ENCODE peak calls at places on chromosome 3, in four cellular contexts. X, I, U and Y are unnamed samples.

GRCh38 chr3:178669758-178670157 is 133.5 kb downstream of the KCNMB2 start:
- DNase-seq in U (no peak), I (no peak), X (no peak), Y (no peak)

GRCh38 chr3:67296039-67296892 is 298.2 kb downstream of the KBTBD8 start:
- DNase-seq in X (peak), I (no peak), U (no peak), Y (no peak)

GRCh38 chr3:79506751-79507150 is 261.0 kb downstream of the ROBO1 start:
- DNase-seq in U (no peak), I (no peak), X (no peak), Y (no peak)

GRCh38 chr3:61562810-61563613 is 1.6 kb downstream of the PTPRG start:
- DNase-seq in U (no peak), X (peak), I (no peak), Y (peak)

GRCh38 chr3:45024601-45025262 is 1.4 kb upstream of the CLEC3B start:
- DNase-seq in I (no peak), U (no peak), X (no peak), Y (no peak)

GRCh38 chr3:43879166-43879565 is 188.4 kb downstream of the ABHD5 start:
- DNase-seq in X (peak), I (no peak), U (no peak), Y (no peak)

GRCh38 chr3:72346526-72346926 is 501.7 kb downstream of the SHQ1 start:
- DNase-seq in U (no peak), I (no peak), X (no peak), Y (peak)

GRCh38 chr3:136350557-136350956 is 100.4 kb downstream of the PCCB start:
- DNase-seq in I (no peak), X (no peak), U (no peak), Y (peak)

GRCh38 chr3:155701882-155702465 is 42.9 kb downstream of the PLCH1 start:
- DNase-seq in I (peak), X (no peak), U (no peak), Y (peak)

GRCh38 chr3:183911087-183911486 is 26.4 kb upstream of the PARL start:
- DNase-seq in U (no peak), I (no peak), X (no peak), Y (no peak)

GRCh38 chr3:111803123-111803593 is 55.9 kb upstream of the PHLDB2 start:
- DNase-seq in X (no peak), I (no peak), U (no peak), Y (peak)

GRCh38 chr3:5006755-5007202 is 27.5 kb downstream of the BHLHE40 start:
- DNase-seq in X (no peak), U (peak), I (no peak), Y (no peak)

GRCh38 chr3:176037636-176038035 is 1159.6 kb downstream of the TBL1XR1 start:
- DNase-seq in U (no peak), I (no peak), X (no peak), Y (peak)

GRCh38 chr3:24830230-24831152 is 335.8 kb upstream of the THRB start:
- DNase-seq in I (no peak), U (no peak), X (peak), Y (no peak)

GRCh38 chr3:122005033-122005565 is 16.9 kb downstream of the ILDR1 start:
- DNase-seq in X (no peak), U (peak), I (peak), Y (no peak)

GRCh38 chr3:140931801-140932200 is 9.8 kb upstream of the SLC25A36 start:
- DNase-seq in U (no peak), I (no peak), X (no peak), Y (peak)

GRCh38 chr3:172096881-172097420 is 57.6 kb downstream of the FNDC3B start:
- DNase-seq in U (no peak), X (no peak), I (peak), Y (peak)

GRCh38 chr3:49339947-49340800 is at the start of gene USP4:
- DNase-seq in U (peak), I (peak), X (peak), Y (peak)

GRCh38 chr3:31159331-31160039 is 265.0 kb upstream of the GADL1 start:
- DNase-seq in X (no peak), U (no peak), I (no peak), Y (no peak)

DNA sequence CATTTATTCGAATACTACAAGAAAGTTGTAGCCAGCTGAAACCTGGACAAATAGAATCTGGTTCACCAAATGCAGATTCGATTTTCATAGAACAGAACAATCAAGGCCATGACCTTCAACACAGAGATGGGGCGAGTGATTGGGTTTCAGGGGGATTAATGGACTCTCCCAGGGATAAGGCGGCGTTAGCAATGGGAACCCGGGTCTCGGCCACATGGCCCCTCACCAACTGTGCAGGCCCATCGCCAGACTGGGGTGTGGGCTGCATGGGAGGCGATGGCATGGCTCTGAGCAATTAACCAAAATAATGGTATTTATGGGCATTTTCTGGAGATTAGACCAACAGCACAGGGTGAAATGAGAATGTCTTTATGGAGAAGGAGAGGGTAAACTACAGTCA is 34.2 kb downstream of the VGLL4 start:
- DNase-seq in X (no peak), U (no peak), I (no peak), Y (no peak)
- TF ChIP-seq CHD1 in X (no peak), U (no peak), I (no peak), Y (no peak)

GRCh38 chr3:149717391-149718056 is 34.8 kb downstream of the COMMD2 start:
- DNase-seq in X (peak), I (peak), U (no peak), Y (peak)
- TF ChIP-seq CHD1 in X (no peak), I (no peak), U (no peak), Y (no peak)

DNA sequence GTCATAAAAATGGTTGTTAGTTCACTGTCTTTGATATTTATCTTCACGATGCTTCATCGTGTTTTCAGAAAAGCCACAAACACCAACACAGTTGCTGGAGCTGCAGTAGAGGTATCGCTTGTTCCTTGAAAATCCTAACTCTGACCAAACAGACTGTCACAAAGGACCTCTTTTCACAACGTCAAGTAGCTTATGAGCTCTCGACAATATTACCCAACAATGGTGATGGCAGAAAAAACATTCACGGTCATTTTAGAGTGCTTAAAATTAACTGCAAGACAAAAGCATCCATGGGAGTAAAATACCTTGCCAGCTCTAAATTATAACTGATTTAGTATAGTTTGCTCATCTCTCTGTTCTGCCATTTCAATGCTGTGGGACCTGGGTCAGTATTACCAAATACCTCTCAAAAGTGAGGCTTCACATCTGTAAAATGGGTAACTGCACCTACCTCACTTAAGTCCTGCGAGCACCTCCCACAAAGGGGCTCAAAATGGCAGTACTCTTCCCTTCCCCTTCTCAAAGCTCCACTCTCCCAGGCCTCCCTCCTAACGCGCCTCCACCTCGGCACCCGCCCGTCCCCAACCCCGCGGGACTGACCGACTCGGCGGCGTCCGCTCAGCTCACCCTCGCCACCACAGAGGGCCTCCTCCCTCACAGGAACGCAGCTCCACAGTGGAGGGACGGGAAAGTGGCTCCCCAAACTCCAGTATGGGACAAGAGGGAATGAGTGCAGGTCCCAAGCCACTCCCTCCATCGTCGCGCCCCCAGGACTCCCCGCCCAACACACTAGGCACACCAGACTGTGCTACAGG is 534 bp downstream of the TRIM59 start:
- DNase-seq in I (no peak), U (no peak), X (no peak), Y (peak)
- TF ChIP-seq CHD1 in I (peak), U (no peak), X (peak), Y (no peak)

DNA sequence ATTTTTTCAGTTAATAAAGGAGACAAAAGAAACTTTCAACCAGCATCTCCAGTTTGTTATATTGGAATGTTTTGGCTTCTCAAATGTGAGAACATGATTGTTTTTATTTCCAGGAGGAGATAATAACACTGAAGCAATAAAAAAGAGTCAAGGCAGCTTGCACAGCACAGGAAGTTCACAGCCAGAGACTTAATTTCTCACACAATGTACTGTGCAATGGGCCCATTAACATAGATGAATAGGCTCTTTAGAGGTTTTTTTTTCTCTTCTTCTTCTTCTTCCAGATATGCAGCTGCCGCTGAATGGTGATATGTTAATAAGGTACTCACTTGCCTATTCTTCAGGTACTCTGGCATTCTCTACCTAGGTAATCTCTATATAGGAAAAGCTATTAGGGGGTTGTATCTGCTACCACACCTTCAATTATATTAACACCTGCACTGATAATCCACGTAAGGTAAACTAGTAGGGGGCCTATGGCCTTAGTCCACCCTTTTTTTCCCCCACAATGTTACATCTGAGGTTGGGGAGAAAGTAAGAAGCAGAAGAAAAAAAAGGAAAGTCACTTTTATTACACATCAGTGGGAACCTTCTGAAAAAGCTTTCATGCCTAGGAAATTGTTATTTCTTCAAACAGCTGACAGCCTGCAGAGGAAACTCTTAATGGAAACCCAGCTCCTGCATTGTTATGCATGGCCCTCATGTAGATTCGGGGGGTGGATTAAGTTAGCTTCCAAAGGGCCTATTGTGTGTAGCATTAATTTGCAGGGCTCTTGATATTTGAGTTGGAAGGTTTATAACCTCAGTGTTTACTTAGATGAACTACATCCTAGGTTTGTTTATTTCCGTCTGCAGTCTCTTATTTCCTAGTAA is 525.4 kb downstream of the ZIC1 start:
- DNase-seq in U (no peak), X (no peak), I (no peak), Y (no peak)
- TF ChIP-seq CHD1 in U (no peak), X (no peak), I (no peak), Y (no peak)

GRCh38 chr3:13706886-13707285 is 158.0 kb downstream of the FBLN2 start:
- DNase-seq in X (no peak), I (no peak), U (no peak), Y (no peak)
- TF ChIP-seq CHD1 in X (no peak), I (no peak), U (no peak), Y (no peak)

GRCh38 chr3:195180490-195181106 is 90.4 kb downstream of the XXYLT1 start:
- DNase-seq in X (no peak), I (no peak), U (no peak), Y (no peak)

GRCh38 chr3:195177432-195178123 is 93.4 kb downstream of the XXYLT1 start:
- DNase-seq in I (no peak), X (no peak), U (no peak), Y (no peak)

GRCh38 chr3:195176776-195177175 is 94.2 kb downstream of the XXYLT1 start:
- DNase-seq in U (no peak), X (no peak), I (no peak), Y (no peak)

GRCh38 chr3:195179782-195180489 is 91.0 kb downstream of the XXYLT1 start:
- DNase-seq in X (no peak), U (no peak), I (no peak), Y (no peak)

DNA sequence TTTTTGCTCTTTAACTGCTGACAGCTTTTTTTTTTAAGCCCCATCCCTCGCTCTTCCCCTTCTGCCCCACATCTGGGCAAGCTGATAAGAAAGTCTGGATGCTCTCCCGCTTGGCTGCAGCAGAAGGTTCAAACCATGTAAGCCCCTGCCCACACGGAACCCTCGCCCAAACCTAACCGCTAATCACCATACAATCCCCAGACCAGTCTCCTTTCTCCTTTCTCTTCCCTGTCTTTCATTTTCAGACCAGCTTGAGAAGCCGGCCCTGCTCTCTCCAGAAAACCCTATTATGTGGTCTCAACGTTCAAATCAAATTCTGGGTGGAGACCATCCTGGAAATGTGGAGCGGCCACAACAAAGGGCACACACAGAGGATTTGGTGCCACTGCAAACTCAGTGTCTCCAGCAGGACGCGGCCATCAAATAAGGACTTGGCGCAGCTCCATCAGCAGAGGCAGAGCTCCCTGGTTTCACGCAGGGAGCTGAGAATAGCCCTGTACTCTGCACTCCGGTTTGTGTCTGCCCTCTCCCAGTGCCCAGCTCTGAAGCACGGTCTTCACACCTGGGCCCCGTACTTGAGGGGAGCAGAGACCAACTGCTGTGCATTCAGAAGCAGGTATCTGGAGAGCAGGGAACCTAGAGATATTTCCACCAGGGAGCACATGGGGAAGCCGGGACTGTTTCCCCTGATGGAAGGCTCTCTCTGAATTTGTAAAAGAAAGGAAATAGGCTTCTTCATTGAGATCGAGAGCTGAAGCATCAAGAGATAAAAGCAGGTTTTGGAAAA is 92.6 kb downstream of the XXYLT1 start:
- DNase-seq in I (peak), U (no peak), X (no peak), Y (no peak)
- TF ChIP-seq CHD1 in I (peak), U (no peak), X (no peak), Y (no peak)

DNA sequence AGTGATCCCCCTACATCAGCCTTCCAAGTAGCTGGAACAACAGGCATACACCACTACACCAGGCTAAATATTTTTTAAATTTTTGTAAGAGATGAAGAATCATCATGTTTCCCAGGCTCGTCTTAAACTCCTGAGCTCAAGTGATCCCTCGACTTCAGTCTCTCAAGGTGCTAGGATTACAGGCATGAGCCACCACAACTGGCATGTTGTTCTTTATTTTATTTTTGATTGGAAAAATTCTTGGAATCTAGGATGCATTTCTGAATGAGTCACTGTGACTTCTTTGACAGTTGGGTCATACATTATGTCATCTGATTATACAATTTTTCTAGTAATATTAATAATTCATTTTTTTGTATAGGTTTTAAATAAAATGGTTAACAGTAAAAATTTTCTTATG is 870.3 kb downstream of the SI start:
- DNase-seq in X (no peak), I (no peak), U (no peak), Y (no peak)
- TF ChIP-seq CHD1 in X (no peak), I (no peak), U (no peak), Y (no peak)

DNA sequence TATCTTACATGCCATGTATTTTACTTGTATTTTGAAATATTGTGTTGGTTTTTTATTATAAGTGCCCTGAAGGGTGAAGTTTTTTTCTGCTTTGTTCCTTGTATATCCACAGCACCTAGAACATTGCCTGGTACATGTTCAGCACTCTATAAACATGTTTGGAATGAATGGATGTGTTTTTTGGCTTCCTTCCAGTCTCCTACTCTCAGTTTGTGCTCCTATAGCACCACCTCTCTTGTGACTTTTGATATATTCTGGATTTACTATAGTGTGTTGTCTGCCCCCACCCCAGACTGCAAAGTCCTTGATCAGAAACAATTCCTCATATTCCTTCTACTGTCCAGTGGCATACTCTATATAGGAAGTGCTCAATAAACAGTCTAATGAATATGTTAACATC is 60.6 kb downstream of the PLCL2 start:
- DNase-seq in I (no peak), U (no peak), X (no peak), Y (peak)
- TF ChIP-seq CHD1 in I (no peak), U (no peak), X (no peak), Y (no peak)

GRCh38 chr3:195035345-195036202 is 235.4 kb downstream of the XXYLT1 start:
- DNase-seq in I (no peak), U (no peak), X (peak), Y (no peak)

GRCh38 chr3:195034541-195034940 is 236.4 kb downstream of the XXYLT1 start:
- DNase-seq in U (no peak), X (no peak), I (no peak), Y (no peak)

GRCh38 chr3:195038161-195038560 is 232.8 kb downstream of the XXYLT1 start:
- DNase-seq in I (no peak), X (no peak), U (no peak), Y (no peak)

GRCh38 chr3:195037017-195037373 is 234.0 kb downstream of the XXYLT1 start:
- DNase-seq in I (no peak), X (no peak), U (no peak), Y (no peak)

GRCh38 chr3:195036203-195037016 is 234.5 kb downstream of the XXYLT1 start:
- DNase-seq in X (peak), I (no peak), U (no peak), Y (no peak)
- TF ChIP-seq CHD1 in X (no peak), I (no peak), U (no peak), Y (no peak)

GRCh38 chr3:3705090-3705775 is 94.0 kb upstream of the LRRN1 start:
- DNase-seq in I (no peak), X (peak), U (no peak), Y (no peak)
- TF ChIP-seq CHD1 in I (no peak), X (no peak), U (no peak), Y (no peak)